ENCODE peak calls at places on chromosomes 1 and 21, in four cellular contexts. X, D, G and F are unnamed samples.
A peak's percentile ranks its signal among the peaks of the same experiment; 100 is the strongest.

GRCh38 chr1:23673086-23673813 is 18.4 kb upstream of the RPL11 start:
- DNase-seq in D (no peak), X (peak; percentile 67), G (peak; percentile 85), F (peak; percentile 97)

GRCh38 chr1:52186449-52186848 is 44.6 kb downstream of the ZFYVE9 start:
- DNase-seq in G (no peak), X (no peak), D (no peak), F (no peak)

GRCh38 chr1:152110365-152110859 is 4.8 kb downstream of the TCHH start:
- DNase-seq in X (peak; percentile 21), G (peak; percentile 64), D (no peak), F (no peak)

GRCh38 chr1:22517936-22518335 is 45.4 kb upstream of the EPHA8 start:
- DNase-seq in X (no peak), G (no peak), D (no peak), F (no peak)

GRCh38 chr1:4734791-4735190 is 80.4 kb downstream of the AJAP1 start:
- DNase-seq in G (no peak), D (no peak), X (no peak), F (no peak)

GRCh38 chr1:28200234-28200873 is 23.9 kb upstream of the PTAFR start:
- DNase-seq in G (no peak), X (no peak), D (no peak), F (no peak)

GRCh38 chr1:12549460-12550349 is 68.3 kb downstream of the DHRS3 start:
- DNase-seq in G (no peak), X (peak; percentile 80), D (peak; percentile 83), F (peak; percentile 90)

GRCh38 chr21:44051462-44051941 is 39.4 kb downstream of the TRAPPC10 start:
- DNase-seq in G (no peak), X (no peak), D (no peak), F (no peak)

GRCh38 chr1:239274242-239274830 is 112.0 kb upstream of the CHRM3 start:
- DNase-seq in G (no peak), X (no peak), D (no peak), F (no peak)

GRCh38 chr1:21329209-21329844 is 39.1 kb upstream of the ECE1 start:
- DNase-seq in G (peak; percentile 73), D (peak; percentile 62), X (no peak), F (peak; percentile 75)

GRCh38 chr1:54144366-54144765 is 8.4 kb downstream of the CDCP2 start:
- DNase-seq in X (no peak), G (no peak), D (no peak), F (no peak)

GRCh38 chr1:55420021-55420420 is 204.9 kb upstream of the USP24 start:
- DNase-seq in G (no peak), X (no peak), D (no peak), F (no peak)

GRCh38 chr1:9909222-9910046 is 635 bp downstream of the CTNNBIP1 start:
- DNase-seq in G (peak; percentile 52), D (no peak), X (no peak), F (no peak)

GRCh38 chr1:76770979-76771378 is 96.3 kb upstream of the ST6GALNAC5 start:
- DNase-seq in G (no peak), X (no peak), D (no peak), F (no peak)

GRCh38 chr1:110094931-110095654 is 17.1 kb upstream of the UBL4B start:
- DNase-seq in G (no peak), D (no peak), X (no peak), F (no peak)

GRCh38 chr1:208291923-208292711 is 47.9 kb upstream of the PLXNA2 start:
- DNase-seq in X (no peak), D (no peak), G (no peak), F (no peak)

GRCh38 chr1:230976825-230977747 is 1.6 kb downstream of the TTC13 start:
- DNase-seq in G (no peak), D (no peak), X (no peak), F (no peak)

GRCh38 chr1:208895820-208896219 is 651.6 kb upstream of the PLXNA2 start:
- DNase-seq in G (no peak), D (no peak), X (no peak), F (no peak)

GRCh38 chr1:8481650-8482380 is 163.9 kb downstream of the SLC45A1 start:
- DNase-seq in X (no peak), D (no peak), G (no peak), F (no peak)

GRCh38 chr1:48215222-48215621 is 7.3 kb upstream of the SLC5A9 start:
- DNase-seq in G (no peak), X (no peak), D (no peak), F (no peak)

GRCh38 chr1:29517251-29518080 is 281.1 kb downstream of the PTPRU start:
- DNase-seq in X (no peak), G (no peak), D (no peak), F (no peak)

GRCh38 chr1:117675907-117676430 is 70.1 kb downstream of the TENT5C start:
- DNase-seq in G (no peak), X (no peak), D (no peak), F (no peak)

GRCh38 chr1:230169454-230170152 is 102.6 kb downstream of the GALNT2 start:
- DNase-seq in X (no peak), G (no peak), D (no peak), F (no peak)

GRCh38 chr1:161382214-161383019 is 14.7 kb upstream of the CFAP126 start:
- DNase-seq in X (peak; percentile 58), G (peak; percentile 81), D (peak; percentile 45), F (no peak)

GRCh38 chr1:17118268-17118667 is 983 bp downstream of the PADI2 start:
- DNase-seq in G (peak; percentile 39), D (no peak), X (no peak), F (no peak)

GRCh38 chr1:39576016-39576657 is 453 bp downstream of the PABPC4 start:
- DNase-seq in G (peak; percentile 39), D (no peak), X (no peak), F (no peak)

GRCh38 chr1:12475947-12476346 is 142.1 kb downstream of the DHRS3 start:
- DNase-seq in G (no peak), X (no peak), D (no peak), F (no peak)

GRCh38 chr1:60129916-60130315 is 56.3 kb upstream of the C1orf87 start:
- DNase-seq in G (peak; percentile 49), X (no peak), D (no peak), F (no peak)

GRCh38 chr1:26697978-26698849 is 2.4 kb downstream of the ARID1A start:
- DNase-seq in X (peak; percentile 58), D (peak; percentile 80), G (peak; percentile 62), F (peak; percentile 90)

GRCh38 chr1:112517231-112517630 is 8.5 kb downstream of the WNT2B start:
- DNase-seq in X (no peak), D (no peak), G (no peak), F (peak; percentile 75)

GRCh38 chr1:179882253-179883039 is at the start of gene TOR1AIP1:
- DNase-seq in G (peak; percentile 98), X (peak; percentile 84), D (peak; percentile 94), F (peak; percentile 86)

GRCh38 chr1:65630855-65631254 is 161.8 kb upstream of the PDE4B start:
- DNase-seq in X (no peak), G (no peak), D (no peak), F (no peak)

GRCh38 chr1:47507921-47508894 is 70.4 kb downstream of the FOXD2 start:
- DNase-seq in D (no peak), G (peak; percentile 68), X (peak; percentile 11), F (no peak)

GRCh38 chr1:94039514-94039870 is 81.5 kb downstream of the ABCA4 start:
- DNase-seq in X (peak; percentile 43), G (peak; percentile 96), D (peak; percentile 56), F (no peak)

GRCh38 chr1:117051224-117052064 is 8.7 kb upstream of the TTF2 start:
- DNase-seq in D (no peak), G (no peak), X (no peak), F (peak; percentile 14)

GRCh38 chr1:54485417-54485816 is 62.6 kb upstream of the ACOT11 start:
- DNase-seq in D (no peak), G (no peak), X (no peak), F (peak; percentile 26)

GRCh38 chr1:64280001-64280400 is 76.6 kb downstream of the UBE2U start:
- DNase-seq in D (no peak), G (no peak), X (no peak), F (peak; percentile 89)
- H3K27ac ChIP-seq in D (no peak overlapping the region), G (no peak overlapping the region), X (no peak overlapping the region), F (peak overlapping the region; percentile 56)

DNA sequence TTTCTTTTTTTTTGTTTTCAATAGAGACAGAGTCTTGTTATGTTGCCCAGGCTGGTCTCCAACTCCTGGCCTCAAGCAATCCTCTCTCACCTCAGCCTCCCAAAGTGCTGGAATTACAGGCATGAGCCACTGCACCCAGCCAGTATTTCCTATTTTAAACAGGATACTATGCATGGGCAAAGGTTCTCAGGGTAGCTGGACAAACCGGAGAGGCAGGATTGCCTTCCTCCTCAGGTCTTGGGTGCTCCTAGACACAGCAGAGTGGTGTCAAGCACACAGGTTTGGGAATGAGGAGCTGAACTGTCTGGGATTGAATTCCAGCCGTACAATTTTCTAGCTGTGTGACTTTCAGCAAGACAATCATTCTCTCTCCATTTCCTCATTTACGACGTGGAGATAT is 22.9 kb upstream of the HNRNPU start:
- DNase-seq in D (no peak), G (no peak), X (no peak), F (no peak)
- H3K27ac ChIP-seq in D (no peak overlapping the region), G (no peak overlapping the region), X (no peak overlapping the region), F (no peak overlapping the region)

GRCh38 chr1:204417231-204417997 is 5.8 kb upstream of the PPP1R15B start:
- DNase-seq in D (peak; percentile 83), X (peak; percentile 94), G (no peak), F (peak; percentile 96)

GRCh38 chr1:204420039-204421004 is 8.7 kb upstream of the PPP1R15B start:
- DNase-seq in X (no peak), G (peak; percentile 31), D (no peak), F (no peak)

GRCh38 chr1:204419064-204419403 is 7.4 kb upstream of the PPP1R15B start:
- DNase-seq in X (no peak), D (no peak), G (no peak), F (no peak)

GRCh38 chr1:204416589-204417230 is 5.1 kb upstream of the PPP1R15B start:
- DNase-seq in X (no peak), D (no peak), G (no peak), F (no peak)

GRCh38 chr1:204418174-204419063 is 6.8 kb upstream of the PPP1R15B start:
- DNase-seq in G (no peak), D (no peak), X (no peak), F (no peak)
- H3K27ac ChIP-seq in G (no peak overlapping the region), D (peak overlapping the region; percentile 89), X (peak overlapping the region; percentile 98), F (peak overlapping the region; percentile 93)

GRCh38 chr1:210482936-210483642 is 154.4 kb downstream of the HHAT start:
- DNase-seq in D (no peak), G (no peak), X (no peak), F (no peak)

GRCh38 chr1:210475806-210476205 is 147.1 kb downstream of the HHAT start:
- DNase-seq in D (no peak), X (no peak), G (no peak), F (no peak)

GRCh38 chr1:210478820-210479219 is 150.1 kb downstream of the HHAT start:
- DNase-seq in X (no peak), G (no peak), D (no peak), F (no peak)

DNA sequence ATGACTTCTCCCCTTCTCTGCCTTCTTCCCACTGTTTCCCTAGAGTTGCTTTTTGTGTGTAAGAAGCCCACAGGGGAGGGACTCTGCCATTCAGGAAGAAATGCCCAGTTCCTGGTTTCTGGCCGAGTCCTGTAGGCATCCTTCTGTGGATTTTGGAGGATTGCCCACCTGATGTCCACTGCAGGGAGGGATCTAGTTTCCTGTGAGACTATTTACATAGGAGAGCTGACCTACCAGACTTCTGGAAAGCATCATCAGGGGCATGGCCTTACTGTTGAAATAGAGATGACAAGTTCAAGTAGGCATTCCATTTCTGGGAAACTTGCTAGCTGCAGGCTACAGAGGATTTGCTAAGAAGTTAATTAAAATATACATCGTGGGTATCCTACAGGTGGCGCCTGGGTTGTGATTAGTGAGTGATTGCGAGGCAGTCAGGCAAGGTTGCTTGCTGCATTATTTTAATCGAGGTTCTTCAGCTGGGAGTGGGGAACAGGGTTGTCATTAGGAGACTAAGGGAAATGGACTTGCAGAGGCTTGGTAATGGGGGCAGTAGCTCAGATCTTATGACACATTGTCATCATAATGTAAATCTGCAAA is 148.7 kb downstream of the HHAT start:
- DNase-seq in X (no peak), D (peak; percentile 2), G (no peak), F (no peak)
- H3K27ac ChIP-seq in X (no peak overlapping the region), D (no peak overlapping the region), G (no peak overlapping the region), F (no peak overlapping the region)